ENCODE peak calls at places on chromosomes 11 and 22, in six cellular contexts. One of them, this sample, is unnamed.

GRCh38 chr11:69842746-69843528 is 23.7 kb upstream of the FGF3 start:
- DNase-seq in mammary epithelial cell: no peak
- DNase-seq in lung: no peak
- DNase-seq in left ventricle myocardium inferior: no peak
- DNase-seq in Peyer's patch: no peak
- DNase-seq in Karpas-422: no peak
- DNase-seq in this sample: no peak

GRCh38 chr11:69196322-69197169 is 40.8 kb downstream of the SMIM38 start:
- DNase-seq in Karpas-422: no peak
- DNase-seq in Peyer's patch: no peak
- DNase-seq in left ventricle myocardium inferior: no peak
- DNase-seq in lung: no peak
- DNase-seq in mammary epithelial cell: no peak
- DNase-seq in this sample: no peak

GRCh38 chr11:32456864-32457263 is 21.5 kb upstream of the WT1 start:
- DNase-seq in left ventricle myocardium inferior: no peak
- DNase-seq in mammary epithelial cell: no peak
- DNase-seq in Karpas-422: no peak
- DNase-seq in lung: no peak
- DNase-seq in Peyer's patch: no peak
- DNase-seq in this sample: no peak

GRCh38 chr11:2433106-2433925 is 11.0 kb downstream of the TRPM5 start:
- DNase-seq in Karpas-422: no peak
- DNase-seq in mammary epithelial cell: no peak
- DNase-seq in Peyer's patch: no peak
- DNase-seq in left ventricle myocardium inferior: peak; percentile 11
- DNase-seq in lung: no peak
- DNase-seq in this sample: no peak

GRCh38 chr11:23995891-23996290 is 501.0 kb upstream of the LUZP2 start:
- DNase-seq in Karpas-422: no peak
- DNase-seq in lung: no peak
- DNase-seq in Peyer's patch: no peak
- DNase-seq in mammary epithelial cell: peak; percentile 12
- DNase-seq in left ventricle myocardium inferior: no peak
- DNase-seq in this sample: peak; percentile 74

GRCh38 chr11:108117746-108118371 is 3.5 kb upstream of the ACAT1 start:
- DNase-seq in left ventricle myocardium inferior: no peak
- DNase-seq in mammary epithelial cell: peak; percentile 20
- DNase-seq in lung: no peak
- DNase-seq in Peyer's patch: no peak
- DNase-seq in Karpas-422: peak; percentile 91
- DNase-seq in this sample: peak; percentile 41

GRCh38 chr11:20397281-20397680 is 9.8 kb downstream of the PRMT3 start:
- DNase-seq in left ventricle myocardium inferior: no peak
- DNase-seq in Karpas-422: peak; percentile 68
- DNase-seq in Peyer's patch: no peak
- DNase-seq in mammary epithelial cell: peak; percentile 49
- DNase-seq in lung: no peak
- DNase-seq in this sample: peak; percentile 37

GRCh38 chr11:21415566-21415965 is 746.2 kb downstream of the NELL1 start:
- DNase-seq in Peyer's patch: no peak
- DNase-seq in Karpas-422: peak; percentile 63
- DNase-seq in left ventricle myocardium inferior: no peak
- DNase-seq in mammary epithelial cell: no peak
- DNase-seq in lung: no peak
- DNase-seq in this sample: no peak

GRCh38 chr22:38315801-38316339 is 1.4 kb downstream of the CSNK1E start:
- DNase-seq in left ventricle myocardium inferior: no peak
- DNase-seq in mammary epithelial cell: no peak
- DNase-seq in Peyer's patch: peak; percentile 28
- DNase-seq in Karpas-422: peak; percentile 64
- DNase-seq in lung: no peak
- DNase-seq in this sample: no peak

GRCh38 chr11:22797081-22797480 is 32.5 kb downstream of the SVIP start:
- DNase-seq in Peyer's patch: no peak
- DNase-seq in Karpas-422: no peak
- DNase-seq in left ventricle myocardium inferior: no peak
- DNase-seq in mammary epithelial cell: no peak
- DNase-seq in lung: no peak
- DNase-seq in this sample: no peak

GRCh38 chr11:121004196-121004840 is 19.6 kb upstream of the TBCEL start:
- DNase-seq in Karpas-422: no peak
- DNase-seq in mammary epithelial cell: no peak
- DNase-seq in left ventricle myocardium inferior: no peak
- DNase-seq in lung: no peak
- DNase-seq in Peyer's patch: no peak
- DNase-seq in this sample: no peak

GRCh38 chr11:68354181-68354872 is 41.9 kb downstream of the LRP5 start:
- DNase-seq in lung: peak; percentile 90
- DNase-seq in mammary epithelial cell: peak; percentile 90
- DNase-seq in Peyer's patch: peak; percentile 31
- DNase-seq in left ventricle myocardium inferior: peak; percentile 87
- DNase-seq in Karpas-422: no peak
- DNase-seq in this sample: peak; percentile 98

GRCh38 chr22:17749605-17750395 is 24.5 kb downstream of the BID start:
- DNase-seq in Karpas-422: no peak
- DNase-seq in lung: no peak
- DNase-seq in mammary epithelial cell: no peak
- DNase-seq in Peyer's patch: no peak
- DNase-seq in left ventricle myocardium inferior: no peak
- DNase-seq in this sample: no peak

GRCh38 chr22:36379593-36380361 is 8.0 kb downstream of the MYH9 start:
- DNase-seq in lung: no peak
- DNase-seq in mammary epithelial cell: peak; percentile 52
- DNase-seq in Karpas-422: no peak
- DNase-seq in Peyer's patch: peak; percentile 77
- DNase-seq in left ventricle myocardium inferior: no peak
- DNase-seq in this sample: no peak

GRCh38 chr11:113896156-113896879 is 8.3 kb upstream of the HTR3B start:
- DNase-seq in mammary epithelial cell: no peak
- DNase-seq in Karpas-422: peak; percentile 73
- DNase-seq in Peyer's patch: peak; percentile 50
- DNase-seq in left ventricle myocardium inferior: no peak
- DNase-seq in lung: no peak
- DNase-seq in this sample: no peak

GRCh38 chr11:45852018-45852711 is 4.9 kb downstream of the CRY2 start:
- DNase-seq in Peyer's patch: no peak
- DNase-seq in left ventricle myocardium inferior: no peak
- DNase-seq in Karpas-422: peak; percentile 49
- DNase-seq in lung: no peak
- DNase-seq in mammary epithelial cell: no peak
- DNase-seq in this sample: no peak

GRCh38 chr22:37675930-37676571 is 615 bp downstream of the LGALS1 start:
- DNase-seq in Peyer's patch: peak; percentile 48
- DNase-seq in mammary epithelial cell: no peak
- DNase-seq in Karpas-422: peak; percentile 55
- DNase-seq in left ventricle myocardium inferior: peak; percentile 68
- DNase-seq in lung: no peak
- DNase-seq in this sample: no peak

GRCh38 chr11:78416285-78417174 is 1.1 kb downstream of the GAB2 start:
- DNase-seq in left ventricle myocardium inferior: peak; percentile 85
- DNase-seq in Peyer's patch: peak; percentile 84
- DNase-seq in Karpas-422: peak; percentile 90
- DNase-seq in mammary epithelial cell: peak; percentile 61
- DNase-seq in lung: peak; percentile 88
- DNase-seq in this sample: peak; percentile 73

GRCh38 chr11:68693484-68693882 is 9.1 kb downstream of the GAL start:
- DNase-seq in Peyer's patch: no peak
- DNase-seq in mammary epithelial cell: no peak
- DNase-seq in left ventricle myocardium inferior: no peak
- DNase-seq in Karpas-422: no peak
- DNase-seq in lung: no peak
- DNase-seq in this sample: no peak

GRCh38 chr11:14342906-14343305 is 16.1 kb downstream of the RRAS2 start:
- DNase-seq in left ventricle myocardium inferior: no peak
- DNase-seq in Peyer's patch: no peak
- DNase-seq in Karpas-422: no peak
- DNase-seq in mammary epithelial cell: no peak
- DNase-seq in lung: no peak
- DNase-seq in this sample: peak; percentile 47

GRCh38 chr11:14345668-14346067 is 13.3 kb downstream of the RRAS2 start:
- DNase-seq in left ventricle myocardium inferior: no peak
- DNase-seq in mammary epithelial cell: no peak
- DNase-seq in Peyer's patch: no peak
- DNase-seq in lung: no peak
- DNase-seq in Karpas-422: no peak
- DNase-seq in this sample: no peak

GRCh38 chr11:14347991-14348390 is 11.0 kb downstream of the RRAS2 start:
- DNase-seq in left ventricle myocardium inferior: no peak
- DNase-seq in mammary epithelial cell: no peak
- DNase-seq in lung: no peak
- DNase-seq in Karpas-422: no peak
- DNase-seq in Peyer's patch: no peak
- DNase-seq in this sample: no peak

GRCh38 chr11:14347494-14347893 is 11.5 kb downstream of the RRAS2 start:
- DNase-seq in Karpas-422: no peak
- DNase-seq in Peyer's patch: no peak
- DNase-seq in lung: no peak
- DNase-seq in left ventricle myocardium inferior: no peak
- DNase-seq in mammary epithelial cell: no peak
- DNase-seq in this sample: no peak

DNA sequence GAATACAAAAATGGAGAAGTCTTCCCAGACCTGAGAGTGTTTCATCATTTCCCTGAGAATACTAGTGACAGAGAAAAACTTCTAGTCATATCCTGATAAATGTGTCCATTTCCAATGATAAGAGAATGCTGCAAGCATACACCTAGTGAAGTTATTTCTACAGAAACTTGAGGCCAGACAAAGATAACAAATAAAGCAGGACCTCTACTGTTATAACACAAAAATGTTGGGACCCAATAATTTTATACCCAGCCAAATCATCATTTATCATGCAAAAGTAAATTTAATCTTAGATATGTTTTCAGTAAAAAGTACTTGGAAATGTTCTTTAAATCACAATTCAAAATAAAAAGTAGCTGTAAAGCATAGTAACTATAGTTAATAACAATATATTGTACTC is 12.7 kb downstream of the RRAS2 start:
- DNase-seq in mammary epithelial cell: no peak
- DNase-seq in lung: no peak
- DNase-seq in Peyer's patch: no peak
- DNase-seq in Karpas-422: no peak
- DNase-seq in left ventricle myocardium inferior: no peak
- DNase-seq in this sample: no peak
- H3K9me3 ChIP-seq in mammary epithelial cell: peaks cover 8% of the 10 kb centered on the region
- H3K9me3 ChIP-seq in lung: no peaks in the 10 kb centered on the region
- H3K9me3 ChIP-seq in Peyer's patch: no peaks in the 10 kb centered on the region
- H3K9me3 ChIP-seq in Karpas-422: no peaks in the 10 kb centered on the region
- H3K9me3 ChIP-seq in left ventricle myocardium inferior: peaks cover 17% of the 10 kb centered on the region
- H3K9me3 ChIP-seq in this sample: no peaks in the 10 kb centered on the region

DNA sequence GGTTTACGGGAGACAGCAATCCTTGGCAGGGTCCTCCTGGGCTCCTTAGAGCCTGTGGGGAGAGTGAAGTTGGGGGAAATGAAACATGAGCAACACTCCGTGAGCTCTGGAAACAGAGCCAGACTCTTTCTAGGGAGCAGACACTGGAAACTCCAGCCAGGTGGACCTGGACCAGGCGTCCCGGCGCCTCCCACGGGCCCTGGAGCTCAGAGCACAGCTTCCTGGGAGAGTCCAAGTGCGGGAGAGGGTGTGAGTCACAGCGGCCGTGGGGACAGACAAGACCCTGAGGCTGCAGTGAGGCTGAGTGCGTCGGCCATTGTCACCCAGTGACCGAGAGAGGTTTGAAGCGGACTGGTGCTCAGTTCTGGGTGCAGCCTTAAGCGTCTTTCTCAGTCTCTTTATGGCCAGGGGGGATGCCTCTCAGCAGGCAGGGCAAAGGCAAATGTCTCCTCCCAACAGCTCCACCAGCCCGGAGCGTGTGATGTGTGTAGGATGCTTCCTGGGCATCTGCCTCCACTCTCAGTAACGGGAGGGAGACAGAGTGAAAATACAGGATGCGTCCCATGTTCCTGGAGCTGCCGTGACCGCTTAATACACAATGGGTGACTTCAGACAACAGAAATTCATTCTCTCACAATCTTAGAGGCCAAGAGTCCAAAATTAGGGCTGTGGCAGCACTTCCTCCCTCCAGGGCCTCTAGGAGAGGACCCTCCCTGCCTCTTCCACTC is 399.1 kb downstream of the SHANK2 start:
- DNase-seq in Peyer's patch: no peak
- DNase-seq in mammary epithelial cell: no peak
- DNase-seq in Karpas-422: no peak
- DNase-seq in lung: no peak
- DNase-seq in left ventricle myocardium inferior: no peak
- DNase-seq in this sample: no peak
- H3K4me1 ChIP-seq in Peyer's patch: no peaks in the 10 kb centered on the region
- H3K4me1 ChIP-seq in mammary epithelial cell: no peaks in the 10 kb centered on the region
- H3K4me1 ChIP-seq in Karpas-422: no peaks in the 10 kb centered on the region
- H3K4me1 ChIP-seq in lung: no peaks in the 10 kb centered on the region
- H3K4me1 ChIP-seq in left ventricle myocardium inferior: no peaks in the 10 kb centered on the region
- H3K4me1 ChIP-seq in this sample: no peaks in the 10 kb centered on the region

GRCh38 chr11:57457643-57458023 is 2.7 kb upstream of the RTN4RL2 start:
- DNase-seq in Peyer's patch: no peak
- DNase-seq in lung: no peak
- DNase-seq in Karpas-422: no peak
- DNase-seq in left ventricle myocardium inferior: no peak
- DNase-seq in mammary epithelial cell: no peak
- DNase-seq in this sample: no peak

GRCh38 chr11:57456960-57457642 is 3.2 kb upstream of the RTN4RL2 start:
- DNase-seq in Peyer's patch: peak; percentile 77
- DNase-seq in lung: peak; percentile 89
- DNase-seq in left ventricle myocardium inferior: peak; percentile 91
- DNase-seq in Karpas-422: peak; percentile 88
- DNase-seq in mammary epithelial cell: peak; percentile 68
- DNase-seq in this sample: peak; percentile 39

GRCh38 chr11:57459112-57460016 is 964 bp upstream of the RTN4RL2 start:
- DNase-seq in Peyer's patch: no peak
- DNase-seq in Karpas-422: no peak
- DNase-seq in lung: no peak
- DNase-seq in mammary epithelial cell: no peak
- DNase-seq in left ventricle myocardium inferior: no peak
- DNase-seq in this sample: no peak

GRCh38 chr11:57458410-57459111 is 1.8 kb upstream of the RTN4RL2 start:
- DNase-seq in Karpas-422: peak; percentile 70
- DNase-seq in mammary epithelial cell: no peak
- DNase-seq in lung: no peak
- DNase-seq in Peyer's patch: peak; percentile 43
- DNase-seq in left ventricle myocardium inferior: peak; percentile 53
- DNase-seq in this sample: no peak

DNA sequence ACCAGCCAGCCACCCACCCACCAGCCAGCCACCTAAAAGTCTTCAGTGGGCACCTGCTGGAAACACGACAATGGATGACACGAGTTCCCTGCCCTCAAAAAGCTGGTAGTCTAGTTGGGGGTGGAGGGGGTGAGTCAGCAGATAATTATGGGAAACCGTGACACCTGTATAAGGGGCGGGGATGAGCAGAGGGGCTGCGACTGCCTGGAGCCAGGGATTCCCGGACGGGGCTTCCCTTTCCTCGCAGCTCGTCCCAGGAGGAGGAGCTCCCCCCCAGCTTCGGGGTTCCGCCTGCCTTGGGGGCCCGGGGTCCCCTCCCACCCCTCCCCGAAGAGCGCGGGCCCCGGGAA is 2.3 kb upstream of the RTN4RL2 start:
- DNase-seq in mammary epithelial cell: no peak
- DNase-seq in Peyer's patch: no peak
- DNase-seq in lung: no peak
- DNase-seq in Karpas-422: no peak
- DNase-seq in left ventricle myocardium inferior: no peak
- DNase-seq in this sample: no peak
- H3K27me3 ChIP-seq in mammary epithelial cell: peaks cover 16% of the 10 kb centered on the region
- H3K27me3 ChIP-seq in Peyer's patch: peaks cover 10% of the 10 kb centered on the region
- H3K27me3 ChIP-seq in lung: no peaks in the 10 kb centered on the region
- H3K27me3 ChIP-seq in Karpas-422: no peaks in the 10 kb centered on the region
- H3K27me3 ChIP-seq in left ventricle myocardium inferior: peaks cover 74% of the 10 kb centered on the region
- H3K27me3 ChIP-seq in this sample: peaks cover 56% of the 10 kb centered on the region

GRCh38 chr22:47460870-47461269 is 698.4 kb downstream of the TBC1D22A start:
- DNase-seq in lung: no peak
- DNase-seq in Karpas-422: no peak
- DNase-seq in Peyer's patch: no peak
- DNase-seq in mammary epithelial cell: no peak
- DNase-seq in left ventricle myocardium inferior: no peak
- DNase-seq in this sample: no peak
- H3K9me3 ChIP-seq in lung: peaks cover 7% of the 10 kb centered on the region
- H3K9me3 ChIP-seq in Karpas-422: no peaks in the 10 kb centered on the region
- H3K9me3 ChIP-seq in Peyer's patch: no peaks in the 10 kb centered on the region
- H3K9me3 ChIP-seq in mammary epithelial cell: peaks cover 39% of the 10 kb centered on the region
- H3K9me3 ChIP-seq in left ventricle myocardium inferior: peaks cover 7% of the 10 kb centered on the region
- H3K9me3 ChIP-seq in this sample: peaks cover 6% of the 10 kb centered on the region